ENCODE peak calls at places on chromosome 6, in ten cellular contexts. T, V, C, F, S, E, A, R, Y and P are unnamed samples. For H3K9me3, the result is how much of the 10 kb centered on the place peaks cover.

GRCh38 chr6:130115036-130115435 is 96.7 kb downstream of the L3MBTL3 start:
- DNase-seq in T (no peak), V (no peak), C (no peak), F (no peak), S (no peak), E (no peak), A (no peak), R (no peak), Y (no peak), P (no peak)

GRCh38 chr6:130447374-130447773 is 81.6 kb downstream of the TMEM200A start:
- DNase-seq in T (no peak), V (no peak), C (peak), F (no peak), S (no peak), E (no peak), A (no peak), R (no peak), Y (no peak), P (no peak)

GRCh38 chr6:54074109-54074508 is 37.1 kb upstream of the MLIP start:
- DNase-seq in T (no peak), V (no peak), C (no peak), F (no peak), S (no peak), E (no peak), A (no peak), R (no peak), Y (no peak), P (no peak)

GRCh38 chr6:12943549-12943948 is 227.0 kb downstream of the PHACTR1 start:
- DNase-seq in T (no peak), V (no peak), C (no peak), F (no peak), S (no peak), E (no peak), A (no peak), R (no peak), Y (no peak), P (no peak)

GRCh38 chr6:132401941-132402275 is 633 bp upstream of the MOXD1 start:
- DNase-seq in T (no peak), V (no peak), C (no peak), F (no peak), S (no peak), E (no peak), A (no peak), R (no peak), Y (no peak), P (no peak)

GRCh38 chr6:70456725-70457124 is 43.4 kb downstream of the FAM135A start:
- DNase-seq in T (no peak), V (no peak), C (no peak), F (no peak), S (no peak), E (no peak), A (no peak), R (no peak), Y (no peak), P (no peak)

GRCh38 chr6:30836957-30837356 is 47.4 kb upstream of the DDR1 start:
- DNase-seq in T (no peak), V (no peak), C (no peak), F (no peak), S (peak), E (no peak), A (no peak), R (no peak), Y (no peak), P (no peak)

GRCh38 chr6:43247115-43247999 is 4.1 kb downstream of the TTBK1 start:
- DNase-seq in T (peak), V (peak), C (peak), F (peak), S (peak), E (no peak), A (peak), R (peak), Y (peak), P (peak)

GRCh38 chr6:105469951-105470350 is 67.1 kb upstream of the PREP start:
- DNase-seq in T (no peak), V (no peak), C (no peak), F (no peak), S (no peak), E (no peak), A (no peak), R (no peak), Y (no peak), P (no peak)

GRCh38 chr6:106039836-106040592 is 46.1 kb upstream of the PRDM1 start:
- DNase-seq in T (no peak), V (no peak), C (no peak), F (no peak), S (no peak), E (no peak), A (no peak), R (no peak), Y (no peak), P (no peak)

GRCh38 chr6:2733324-2733723 is 17.4 kb downstream of the MYLK4 start:
- DNase-seq in T (peak), V (no peak), C (no peak), F (no peak), S (peak), E (peak), A (peak), R (no peak), Y (no peak), P (peak)

GRCh38 chr6:31898200-31899011 is 908 bp upstream of the EHMT2 start:
- DNase-seq in T (peak), V (peak), C (peak), F (peak), S (peak), E (no peak), A (peak), R (peak), Y (peak), P (peak)

GRCh38 chr6:12602342-12602741 is 114.2 kb upstream of the PHACTR1 start:
- DNase-seq in T (no peak), V (no peak), C (peak), F (no peak), S (no peak), E (no peak), A (no peak), R (no peak), Y (no peak), P (no peak)

GRCh38 chr6:24431045-24431451 is 28.3 kb downstream of the MRS2 start:
- DNase-seq in T (no peak), V (peak), C (peak), F (peak), S (peak), E (no peak), A (peak), R (peak), Y (peak), P (peak)

GRCh38 chr6:130055271-130055670 is 36.9 kb downstream of the L3MBTL3 start:
- DNase-seq in T (no peak), V (no peak), C (no peak), F (no peak), S (no peak), E (no peak), A (no peak), R (no peak), Y (no peak), P (no peak)

GRCh38 chr6:56638760-56639159 is 3.9 kb downstream of the DST start:
- DNase-seq in T (no peak), V (no peak), C (no peak), F (no peak), S (no peak), E (no peak), A (no peak), R (no peak), Y (no peak), P (no peak)

GRCh38 chr6:14975124-14975815 is 270.6 kb upstream of the JARID2 start:
- DNase-seq in T (no peak), V (peak), C (no peak), F (no peak), S (no peak), E (no peak), A (peak), R (no peak), Y (no peak), P (no peak)

GRCh38 chr6:113120577-113121285 is 736.4 kb upstream of the MARCKS start:
- DNase-seq in T (no peak), V (peak), C (peak), F (no peak), S (no peak), E (no peak), A (peak), R (peak), Y (no peak), P (no peak)

GRCh38 chr6:36834576-36835293 is 4.5 kb downstream of the CPNE5 start:
- DNase-seq in T (no peak), V (no peak), C (no peak), F (no peak), S (peak), E (no peak), A (no peak), R (no peak), Y (peak), P (no peak)

GRCh38 chr6:73604020-73604419 is 49.8 kb downstream of the SLC17A5 start:
- DNase-seq in T (no peak), V (no peak), C (no peak), F (no peak), S (no peak), E (no peak), A (no peak), R (no peak), Y (peak), P (no peak)

GRCh38 chr6:137717074-137718073 is 149.7 kb upstream of the TNFAIP3 start:
- DNase-seq in T (no peak), V (no peak), C (no peak), F (peak), S (no peak), E (no peak), A (no peak), R (no peak), Y (no peak), P (peak)

GRCh38 chr6:33430991-33431879 is 11.4 kb downstream of the SYNGAP1 start:
- DNase-seq in T (peak), V (peak), C (peak), F (peak), S (peak), E (no peak), A (peak), R (no peak), Y (peak), P (peak)

GRCh38 chr6:97687916-97688315 is 404.9 kb upstream of the MMS22L start:
- DNase-seq in T (no peak), V (no peak), C (no peak), F (no peak), S (no peak), E (no peak), A (no peak), R (no peak), Y (no peak), P (no peak)

GRCh38 chr6:42744351-42744890 is 1.5 kb downstream of the TBCC start:
- DNase-seq in T (no peak), V (no peak), C (no peak), F (no peak), S (no peak), E (no peak), A (no peak), R (no peak), Y (no peak), P (no peak)

GRCh38 chr6:24752917-24753486 is 21.7 kb upstream of the GMNN start:
- DNase-seq in T (no peak), V (no peak), C (no peak), F (no peak), S (no peak), E (no peak), A (no peak), R (no peak), Y (no peak), P (no peak)

GRCh38 chr6:130696806-130697205 is 130.4 kb upstream of the SMLR1 start:
- DNase-seq in T (no peak), V (no peak), C (no peak), F (no peak), S (no peak), E (no peak), A (peak), R (no peak), Y (no peak), P (no peak)

GRCh38 chr6:15464211-15464725 is 198.6 kb downstream of the DTNBP1 start:
- DNase-seq in T (no peak), V (peak), C (peak), F (peak), S (peak), E (no peak), A (no peak), R (peak), Y (peak), P (peak)

GRCh38 chr6:132198896-132199295 is 202.4 kb downstream of the MOXD1 start:
- DNase-seq in T (no peak), V (no peak), C (no peak), F (no peak), S (no peak), E (no peak), A (peak), R (no peak), Y (no peak), P (no peak)

GRCh38 chr6:117265425-117266266 is at the start of gene VGLL2:
- DNase-seq in T (peak), V (peak), C (peak), F (no peak), S (peak), E (peak), A (peak), R (no peak), Y (peak), P (no peak)

GRCh38 chr6:97771356-97771755 is 488.3 kb upstream of the MMS22L start:
- DNase-seq in T (no peak), V (no peak), C (no peak), F (no peak), S (no peak), E (no peak), A (no peak), R (no peak), Y (no peak), P (no peak)

GRCh38 chr6:140366991-140367390 is 992.5 kb upstream of the CITED2 start:
- DNase-seq in T (no peak), V (peak), C (peak), F (no peak), S (no peak), E (no peak), A (peak), R (no peak), Y (no peak), P (no peak)

GRCh38 chr6:87154641-87155271 is 609 bp upstream of the ZNF292 start:
- DNase-seq in T (no peak), V (peak), C (no peak), F (peak), S (peak), E (no peak), A (peak), R (no peak), Y (no peak), P (peak)

GRCh38 chr6:102798631-102799030 is 1405.1 kb downstream of the GRIK2 start:
- DNase-seq in T (no peak), V (peak), C (no peak), F (no peak), S (peak), E (no peak), A (no peak), R (no peak), Y (peak), P (no peak)

GRCh38 chr6:132275253-132275970 is 125.9 kb downstream of the MOXD1 start:
- DNase-seq in T (no peak), V (no peak), C (no peak), F (no peak), S (peak), E (no peak), A (no peak), R (no peak), Y (no peak), P (no peak)

GRCh38 chr6:17057322-17057721 is 44.5 kb upstream of the STMND1 start:
- DNase-seq in T (no peak), V (peak), C (no peak), F (no peak), S (no peak), E (no peak), A (no peak), R (no peak), Y (no peak), P (no peak)

GRCh38 chr6:10518461-10519216 is 2.5 kb upstream of the GCNT2 start:
- DNase-seq in T (no peak), V (peak), C (peak), F (no peak), S (no peak), E (no peak), A (peak), R (no peak), Y (no peak), P (no peak)

GRCh38 chr6:139373154-139373927 is 1.1 kb downstream of the CITED2 start:
- DNase-seq in T (peak), V (peak), C (peak), F (peak), S (peak), E (peak), A (peak), R (no peak), Y (peak), P (peak)

GRCh38 chr6:3217286-3217685 is 10.2 kb downstream of the TUBB2B start:
- DNase-seq in T (no peak), V (no peak), C (no peak), F (no peak), S (no peak), E (no peak), A (no peak), R (no peak), Y (no peak), P (no peak)

DNA sequence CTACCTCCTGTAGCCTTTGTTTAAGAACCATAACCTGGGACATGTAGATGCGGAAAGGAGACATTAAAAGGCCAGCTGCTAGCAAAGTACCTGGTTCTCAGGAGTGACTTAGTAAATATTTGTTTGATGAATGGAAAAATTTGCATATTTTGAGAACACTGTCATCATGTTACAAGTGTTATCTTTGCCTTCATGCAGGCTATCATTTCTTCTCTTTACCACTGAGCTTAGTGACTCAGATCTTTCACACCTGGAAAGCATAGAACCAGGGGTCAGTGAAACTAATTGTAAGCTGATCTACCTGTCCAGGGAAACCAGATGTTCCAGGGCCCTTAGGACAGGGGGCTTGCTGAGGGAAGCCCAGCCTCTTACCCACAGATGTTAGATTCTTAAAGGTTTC is 5.4 kb downstream of the ZFP57 start:
- DNase-seq in T (no peak), V (no peak), C (no peak), F (no peak), S (no peak), E (no peak), A (no peak), R (no peak), Y (no peak), P (no peak)
- H3K9me3 ChIP-seq in T (under half), V (under half), C (under half), F (under half), S (under half), E (under half), A (under half), R (under half), Y (under half), P (under half)

DNA sequence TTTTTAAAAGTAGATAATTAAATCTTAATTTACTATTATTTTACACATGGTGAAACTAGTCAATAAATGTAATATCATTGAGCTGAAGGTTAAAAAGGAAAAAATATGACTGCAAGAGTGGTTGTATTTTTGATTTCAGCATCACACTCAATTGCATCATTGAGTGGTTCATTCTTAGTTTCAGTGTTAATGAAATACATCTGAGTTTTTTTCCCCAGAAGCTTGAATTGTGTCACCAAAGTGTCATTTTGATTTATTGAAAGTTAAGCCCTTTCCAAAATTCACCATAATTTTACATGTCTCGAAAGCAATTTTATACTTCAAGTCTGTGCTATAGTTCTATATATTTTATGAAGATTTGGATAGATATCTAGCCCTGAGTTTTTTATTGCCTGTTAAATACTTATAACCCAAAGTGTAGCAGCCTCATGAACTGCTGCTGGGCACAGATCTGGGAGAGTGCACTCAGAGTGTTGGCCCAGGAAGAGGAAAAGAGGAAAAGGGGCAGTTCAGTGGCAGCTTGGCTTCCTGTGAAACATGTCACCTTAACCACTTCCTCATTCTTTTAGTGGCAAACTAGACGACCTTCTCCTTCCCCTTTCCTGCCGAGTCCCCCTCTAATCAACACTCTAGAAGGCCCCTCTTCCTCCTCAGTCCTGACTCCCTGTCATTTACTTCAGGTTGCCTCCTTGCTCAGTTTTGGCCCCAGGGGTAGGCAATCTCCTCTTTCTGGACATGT is 140.7 kb downstream of the ESR1 start:
- DNase-seq in T (no peak), V (no peak), C (no peak), F (no peak), S (no peak), E (no peak), A (no peak), R (no peak), Y (no peak), P (no peak)
- H3K4me3 ChIP-seq in T (no peak), V (no peak), C (no peak), F (no peak), S (no peak), E (no peak), A (no peak), R (no peak), Y (no peak), P (no peak)

DNA sequence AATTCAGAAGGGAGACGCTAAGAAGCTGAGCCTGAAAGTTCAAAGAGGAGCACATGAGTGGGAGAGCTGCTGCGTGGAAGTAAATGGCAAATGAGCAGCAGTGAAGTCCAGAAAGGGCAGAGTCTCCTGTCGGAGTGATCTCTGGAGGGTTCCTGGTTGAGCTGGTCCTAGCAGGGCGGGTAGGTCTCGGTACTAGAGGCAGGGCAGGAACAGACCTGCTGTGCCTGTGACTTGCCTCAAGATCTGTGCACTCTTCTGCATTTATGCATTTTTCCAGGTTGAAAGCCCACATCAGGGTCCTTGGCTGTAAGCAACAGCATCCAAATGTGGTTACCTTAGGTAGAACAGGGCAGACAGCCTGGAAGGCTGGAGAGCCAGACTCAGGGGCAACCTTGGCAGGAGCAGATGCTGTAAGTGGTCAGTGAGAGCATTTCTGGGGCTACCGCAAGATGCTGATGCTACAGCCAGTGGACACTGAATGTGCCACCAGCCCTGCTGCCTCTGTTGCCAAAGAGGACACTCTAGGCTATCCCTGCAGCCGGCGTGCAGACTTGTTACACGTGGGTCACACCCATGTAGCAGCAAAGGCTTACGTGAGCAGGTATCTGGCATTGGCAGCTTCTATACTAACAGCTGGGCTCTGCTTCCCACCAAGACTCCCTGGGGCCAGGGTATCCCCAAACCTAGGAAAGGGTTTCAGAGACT is 8.4 kb downstream of the DUSP22 start:
- DNase-seq in T (peak), V (no peak), C (no peak), F (no peak), S (no peak), E (peak), A (no peak), R (no peak), Y (no peak), P (no peak)
- H3K9me3 ChIP-seq in T (under half), V (under half), C (under half), F (under half), S (under half), E (under half), A (under half), R (under half), Y (under half), P (under half)

GRCh38 chr6:135883045-135883444 is 31.5 kb downstream of the PDE7B start:
- DNase-seq in T (no peak), V (peak), C (no peak), F (no peak), S (no peak), E (no peak), A (peak), R (no peak), Y (no peak), P (no peak)

GRCh38 chr6:135876048-135876447 is 24.5 kb downstream of the PDE7B start:
- DNase-seq in T (no peak), V (no peak), C (no peak), F (peak), S (no peak), E (no peak), A (no peak), R (no peak), Y (no peak), P (no peak)

GRCh38 chr6:135877666-135878065 is 26.2 kb downstream of the PDE7B start:
- DNase-seq in T (no peak), V (no peak), C (no peak), F (no peak), S (no peak), E (no peak), A (no peak), R (no peak), Y (no peak), P (no peak)

GRCh38 chr6:135884136-135884535 is 32.6 kb downstream of the PDE7B start:
- DNase-seq in T (no peak), V (no peak), C (no peak), F (no peak), S (no peak), E (no peak), A (no peak), R (no peak), Y (no peak), P (no peak)

GRCh38 chr6:135880066-135880972 is 28.8 kb downstream of the PDE7B start:
- DNase-seq in T (no peak), V (peak), C (no peak), F (peak), S (no peak), E (no peak), A (peak), R (no peak), Y (no peak), P (peak)
- H3K4me3 ChIP-seq in T (peak), V (no peak), C (no peak), F (peak), S (no peak), E (peak), A (peak), R (no peak), Y (no peak), P (peak)

GRCh38 chr6:164827537-164827936 is 481.9 kb downstream of the C6orf118 start:
- DNase-seq in T (no peak), V (no peak), C (no peak), F (no peak), S (no peak), E (no peak), A (no peak), R (no peak), Y (no peak), P (no peak)
- H3K9me3 ChIP-seq in T (under half), V (under half), C (under half), F (under half), S (under half), E (under half), A (under half), R (under half), Y (under half), P (under half)